ENCODE peak calls at places on chromosomes 16 and 17, in five cellular contexts. M is cardiac muscle cell; R is ovary; B is AG04450; V is CD4-positive, alpha-beta T cell. H is an unnamed sample.
A peak's percentile ranks its signal among the peaks of the same experiment; 100 is the strongest.

GRCh38 chr16:63422633-63423032 is 1386.4 kb upstream of the CDH8 start:
- DNase-seq in M (no peak), R (no peak), B (no peak), V (no peak), H (no peak)

GRCh38 chr17:59668816-59669215 is 38.4 kb downstream of the PTRH2 start:
- DNase-seq in M (peak; percentile 90), R (no peak), B (peak; percentile 91), V (no peak), H (peak; percentile 40)

GRCh38 chr17:57443781-57444180 is 187.5 kb downstream of the MSI2 start:
- DNase-seq in M (no peak), R (no peak), B (no peak), V (no peak), H (no peak)

GRCh38 chr17:70168979-70169706 is at the start of gene KCNJ2:
- DNase-seq in M (peak; percentile 70), R (peak; percentile 81), B (no peak), V (no peak), H (peak; percentile 34)

GRCh38 chr16:71626018-71626857 is at the start of gene MARVELD3:
- DNase-seq in M (no peak), R (peak; percentile 29), B (no peak), V (peak; percentile 4), H (no peak)

GRCh38 chr17:38749222-38750043 is 1.3 kb upstream of the PCGF2 start:
- DNase-seq in M (peak; percentile 84), R (peak; percentile 95), B (no peak), V (no peak), H (no peak)

GRCh38 chr17:10316986-10317834 is 55.6 kb downstream of the MYH13 start:
- DNase-seq in M (peak; percentile 78), R (peak; percentile 17), B (no peak), V (no peak), H (peak; percentile 10)

GRCh38 chr16:10509534-10510025 is 70.8 kb downstream of the EMP2 start:
- DNase-seq in M (peak; percentile 88), R (peak; percentile 49), B (peak; percentile 65), V (peak; percentile 33), H (peak; percentile 42)

GRCh38 chr16:26594666-26595065 is 472.1 kb upstream of the C16orf82 start:
- DNase-seq in M (no peak), R (no peak), B (no peak), V (no peak), H (peak; percentile 58)

GRCh38 chr16:80570106-80570478 is 29.3 kb downstream of the DYNLRB2 start:
- DNase-seq in M (peak; percentile 69), R (no peak), B (no peak), V (no peak), H (peak; percentile 81)

GRCh38 chr17:73571524-73572130 is 72.6 kb downstream of the SDK2 start:
- DNase-seq in M (no peak), R (no peak), B (no peak), V (no peak), H (no peak)

GRCh38 chr17:13550291-13550690 is 51.4 kb downstream of the HS3ST3A1 start:
- DNase-seq in M (no peak), R (no peak), B (no peak), V (no peak), H (no peak)

GRCh38 chr16:67198238-67198734 is 645 bp upstream of the ELMO3 start:
- DNase-seq in M (peak; percentile 37), R (no peak), B (no peak), V (no peak), H (no peak)

GRCh38 chr17:19686400-19687090 is 29.8 kb downstream of the SLC47A2 start:
- DNase-seq in M (no peak), R (no peak), B (no peak), V (no peak), H (no peak)

GRCh38 chr16:74923766-74924460 is 61.0 kb downstream of the WDR59 start:
- DNase-seq in M (peak; percentile 21), R (no peak), B (no peak), V (no peak), H (no peak)

GRCh38 chr16:50473375-50473945 is 74.7 kb upstream of the NKD1 start:
- DNase-seq in M (peak; percentile 21), R (no peak), B (no peak), V (no peak), H (no peak)

GRCh38 chr17:54899721-54900456 is 763 bp upstream of the TOM1L1 start:
- DNase-seq in M (no peak), R (no peak), B (no peak), V (no peak), H (no peak)

GRCh38 chr16:57906385-57907316 is 64.3 kb downstream of the CNGB1 start:
- DNase-seq in M (no peak), R (no peak), B (no peak), V (no peak), H (no peak)

GRCh38 chr17:17089206-17089550 is 46.9 kb downstream of the MPRIP start:
- DNase-seq in M (no peak), R (no peak), B (no peak), V (no peak), H (no peak)

GRCh38 chr16:2009302-2009711 is 314 bp downstream of the ZNF598 start:
- DNase-seq in M (no peak), R (no peak), B (no peak), V (no peak), H (no peak)

GRCh38 chr17:77959216-77959925 is 868 bp downstream of the TNRC6C start:
- DNase-seq in M (peak; percentile 17), R (no peak), B (no peak), V (peak; percentile 12), H (peak; percentile 8)

GRCh38 chr17:15479697-15480096 is 12.3 kb upstream of the CDRT4 start:
- DNase-seq in M (peak; percentile 59), R (no peak), B (no peak), V (no peak), H (no peak)

GRCh38 chr16:72814226-72814625 is 233.7 kb downstream of the ZFHX3 start:
- DNase-seq in M (no peak), R (no peak), B (no peak), V (no peak), H (no peak)

GRCh38 chr17:73706858-73707257 is 62.6 kb upstream of the SDK2 start:
- DNase-seq in M (no peak), R (no peak), B (no peak), V (no peak), H (no peak)

GRCh38 chr16:25390761-25391160 is 133.1 kb upstream of the ZKSCAN2 start:
- DNase-seq in M (no peak), R (no peak), B (no peak), V (no peak), H (no peak)

GRCh38 chr17:40730974-40731373 is 24.2 kb downstream of the KRT25 start:
- DNase-seq in M (no peak), R (no peak), B (no peak), V (no peak), H (no peak)

GRCh38 chr17:40724656-40725055 is 21.1 kb upstream of the KRT24 start:
- DNase-seq in M (no peak), R (no peak), B (no peak), V (no peak), H (no peak)

GRCh38 chr17:40727447-40728231 is 24.1 kb upstream of the KRT24 start:
- DNase-seq in M (peak; percentile 22), R (no peak), B (peak; percentile 23), V (no peak), H (no peak)

GRCh38 chr17:40722146-40722720 is 18.7 kb upstream of the KRT24 start:
- DNase-seq in M (no peak), R (no peak), B (no peak), V (no peak), H (no peak)

DNA sequence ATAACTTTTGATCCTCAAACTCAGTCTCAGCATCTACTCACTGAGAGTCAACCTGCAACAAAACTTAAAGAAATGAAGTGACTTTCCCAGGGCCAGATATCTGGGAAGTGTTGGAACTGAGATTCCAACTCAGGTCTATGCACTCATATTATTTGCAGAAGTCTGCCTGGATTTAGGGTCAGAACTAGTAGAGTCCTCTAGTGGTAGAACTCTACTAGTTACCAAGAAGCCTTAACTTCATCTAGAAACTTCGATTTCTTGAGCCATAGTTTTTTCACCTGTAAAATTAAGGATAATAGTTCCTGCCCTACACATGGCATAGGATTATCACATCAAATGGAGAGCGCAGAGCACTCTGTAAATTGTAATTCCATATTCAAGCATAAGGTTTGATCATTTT is 23.4 kb upstream of the KRT24 start:
- DNase-seq in M (no peak), R (no peak), B (no peak), V (no peak), H (no peak)
- H3K27ac ChIP-seq in M (no peak overlapping the region), R (no peak overlapping the region), B (no peak overlapping the region), V (no peak overlapping the region), H (no peak overlapping the region)

DNA sequence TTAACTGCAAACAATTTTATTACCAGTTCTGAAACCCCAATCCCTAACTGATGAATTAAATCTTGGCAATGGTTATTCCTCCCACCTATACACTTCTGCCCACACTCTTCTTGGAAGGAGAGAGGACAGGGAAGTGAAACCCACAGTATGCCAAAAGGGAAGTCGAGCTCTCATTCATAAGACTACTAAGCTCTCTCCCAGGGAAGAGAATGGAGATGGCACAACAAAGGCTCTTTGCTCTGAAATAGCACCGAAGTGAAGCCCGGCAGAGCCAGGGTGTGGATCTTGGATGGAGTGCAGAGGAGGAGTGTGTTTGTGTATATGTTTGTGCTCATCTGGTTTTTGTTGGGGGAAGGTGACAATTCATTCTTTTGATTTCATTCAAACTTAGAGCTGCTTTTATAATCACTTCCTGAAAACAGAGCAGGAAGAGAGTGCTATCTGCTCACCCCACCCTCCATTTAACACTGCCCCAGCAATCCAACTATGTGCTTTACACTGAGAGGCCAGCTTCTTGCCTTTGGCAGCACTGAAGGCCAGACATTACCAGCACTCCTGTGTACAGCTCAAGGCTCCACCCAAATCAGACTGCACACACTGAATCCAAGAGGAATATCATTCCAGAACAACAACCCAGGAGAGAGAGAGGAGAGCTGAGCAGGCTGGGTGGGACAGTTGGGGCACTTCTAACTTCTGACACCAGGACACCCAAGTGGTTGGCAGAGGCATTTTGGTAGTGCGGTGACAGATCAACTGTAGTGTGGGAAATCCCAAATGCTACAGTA is 68.8 kb downstream of the HIC1 start:
- DNase-seq in M (peak; percentile 48), R (peak; percentile 24), B (no peak), V (no peak), H (no peak)
- TF ChIP-seq CTCF in M (peak; percentile 3), R (no peak), B (no peak), V (no peak), H (no peak)

GRCh38 chr16:85573045-85573695 is 40.0 kb upstream of the GSE1 start:
- DNase-seq in M (no peak), R (no peak), B (no peak), V (no peak), H (no peak)
- H3K27ac ChIP-seq in M (peak overlapping the region; percentile 45), R (no peak overlapping the region), B (peak overlapping the region; percentile 3), V (no peak overlapping the region), H (no peak overlapping the region)

GRCh38 chr16:30615358-30616076 is 5.3 kb upstream of the ZNF689 start:
- DNase-seq in M (peak; percentile 41), R (no peak), B (no peak), V (peak; percentile 64), H (peak; percentile 15)
- TF ChIP-seq CTCF in M (peak; percentile 59), R (no peak), B (peak; percentile 43), V (peak; percentile 36), H (peak; percentile 79)